ENCODE peak calls at places on chromosomes 16 and 17, in nine cellular contexts. One of them, this sample, is unnamed.

GRCh38 chr16:66207864-66208226 is 158.6 kb upstream of the CDH5 start:
- DNase-seq in heart right ventricle: no peak
- DNase-seq in lung: no peak
- DNase-seq in HFF-Myc: no peak
- DNase-seq in psoas muscle: no peak
- DNase-seq in breast epithelium: no peak
- DNase-seq in ovary: no peak
- DNase-seq in transverse colon: no peak
- DNase-seq in tibial nerve: no peak
- DNase-seq in this sample: no peak

GRCh38 chr17:44830359-44831269 is 527 bp upstream of the GJC1 start:
- DNase-seq in heart right ventricle: peak
- DNase-seq in lung: no peak
- DNase-seq in HFF-Myc: no peak
- DNase-seq in psoas muscle: no peak
- DNase-seq in breast epithelium: peak
- DNase-seq in ovary: peak
- DNase-seq in transverse colon: peak
- DNase-seq in tibial nerve: no peak
- DNase-seq in this sample: peak

GRCh38 chr17:3655766-3656165 is 12.6 kb downstream of the TAX1BP3 start:
- DNase-seq in heart right ventricle: no peak
- DNase-seq in lung: no peak
- DNase-seq in HFF-Myc: no peak
- DNase-seq in psoas muscle: no peak
- DNase-seq in breast epithelium: no peak
- DNase-seq in ovary: no peak
- DNase-seq in transverse colon: no peak
- DNase-seq in tibial nerve: no peak
- DNase-seq in this sample: no peak

GRCh38 chr16:4263504-4264436 is 9.1 kb downstream of the TFAP4 start:
- DNase-seq in heart right ventricle: peak
- DNase-seq in lung: peak
- DNase-seq in HFF-Myc: peak
- DNase-seq in psoas muscle: peak
- DNase-seq in breast epithelium: peak
- DNase-seq in ovary: peak
- DNase-seq in transverse colon: peak
- DNase-seq in tibial nerve: peak
- DNase-seq in this sample: peak

GRCh38 chr16:51408357-51408756 is 257.3 kb upstream of the SALL1 start:
- DNase-seq in heart right ventricle: no peak
- DNase-seq in lung: no peak
- DNase-seq in HFF-Myc: no peak
- DNase-seq in psoas muscle: no peak
- DNase-seq in breast epithelium: no peak
- DNase-seq in ovary: no peak
- DNase-seq in transverse colon: no peak
- DNase-seq in tibial nerve: no peak
- DNase-seq in this sample: peak

GRCh38 chr17:6524520-6524919 is 31.8 kb downstream of the PITPNM3 start:
- DNase-seq in heart right ventricle: no peak
- DNase-seq in lung: no peak
- DNase-seq in HFF-Myc: no peak
- DNase-seq in psoas muscle: no peak
- DNase-seq in breast epithelium: no peak
- DNase-seq in ovary: no peak
- DNase-seq in transverse colon: no peak
- DNase-seq in tibial nerve: no peak
- DNase-seq in this sample: no peak

GRCh38 chr17:5840811-5841446 is 229.2 kb upstream of the WSCD1 start:
- DNase-seq in heart right ventricle: no peak
- DNase-seq in lung: no peak
- DNase-seq in HFF-Myc: no peak
- DNase-seq in psoas muscle: no peak
- DNase-seq in breast epithelium: no peak
- DNase-seq in ovary: no peak
- DNase-seq in transverse colon: no peak
- DNase-seq in tibial nerve: no peak
- DNase-seq in this sample: no peak

GRCh38 chr17:50348522-50349240 is 2.8 kb downstream of the XYLT2 start:
- DNase-seq in heart right ventricle: no peak
- DNase-seq in lung: no peak
- DNase-seq in HFF-Myc: no peak
- DNase-seq in psoas muscle: no peak
- DNase-seq in breast epithelium: no peak
- DNase-seq in ovary: no peak
- DNase-seq in transverse colon: no peak
- DNase-seq in tibial nerve: no peak
- DNase-seq in this sample: peak

GRCh38 chr16:67458121-67458641 is 22.8 kb downstream of the ATP6V0D1 start:
- DNase-seq in heart right ventricle: no peak
- DNase-seq in lung: no peak
- DNase-seq in HFF-Myc: no peak
- DNase-seq in psoas muscle: peak
- DNase-seq in breast epithelium: no peak
- DNase-seq in ovary: no peak
- DNase-seq in transverse colon: no peak
- DNase-seq in tibial nerve: no peak
- DNase-seq in this sample: no peak

GRCh38 chr16:67459858-67460144 is 21.2 kb downstream of the ATP6V0D1 start:
- DNase-seq in heart right ventricle: no peak
- DNase-seq in lung: no peak
- DNase-seq in HFF-Myc: no peak
- DNase-seq in psoas muscle: peak
- DNase-seq in breast epithelium: no peak
- DNase-seq in ovary: peak
- DNase-seq in transverse colon: no peak
- DNase-seq in tibial nerve: peak
- DNase-seq in this sample: no peak

GRCh38 chr16:67456383-67457140 is 24.4 kb downstream of the ATP6V0D1 start:
- DNase-seq in heart right ventricle: peak
- DNase-seq in lung: peak
- DNase-seq in HFF-Myc: no peak
- DNase-seq in psoas muscle: peak
- DNase-seq in breast epithelium: no peak
- DNase-seq in ovary: peak
- DNase-seq in transverse colon: peak
- DNase-seq in tibial nerve: no peak
- DNase-seq in this sample: peak

GRCh38 chr16:67459066-67459857 is 21.7 kb downstream of the ATP6V0D1 start:
- DNase-seq in heart right ventricle: peak
- DNase-seq in lung: peak
- DNase-seq in HFF-Myc: no peak
- DNase-seq in psoas muscle: peak
- DNase-seq in breast epithelium: peak
- DNase-seq in ovary: no peak
- DNase-seq in transverse colon: peak
- DNase-seq in tibial nerve: no peak
- DNase-seq in this sample: no peak

DNA sequence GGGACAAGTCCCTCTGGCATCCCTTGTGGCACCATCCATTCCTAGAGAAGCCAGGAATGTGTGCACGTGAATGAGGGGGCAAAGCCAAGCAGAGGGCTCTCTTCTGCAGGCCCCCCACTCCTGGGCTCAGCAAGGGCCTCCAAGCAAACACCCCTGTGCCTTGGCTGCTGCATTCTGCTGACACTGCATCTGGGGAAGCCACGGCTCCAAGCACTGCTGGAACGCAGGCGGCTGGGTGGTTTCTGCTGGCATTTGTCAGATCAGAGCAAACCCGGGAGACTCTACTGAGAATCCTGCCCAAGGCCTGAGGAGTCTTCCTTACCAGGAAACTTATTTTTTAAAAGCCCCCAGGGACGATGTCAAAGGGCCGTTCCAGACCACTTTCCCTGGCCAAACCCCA is 23.3 kb downstream of the ATP6V0D1 start:
- DNase-seq in heart right ventricle: no peak
- DNase-seq in lung: no peak
- DNase-seq in HFF-Myc: no peak
- DNase-seq in psoas muscle: no peak
- DNase-seq in breast epithelium: no peak
- DNase-seq in ovary: no peak
- DNase-seq in transverse colon: no peak
- DNase-seq in tibial nerve: no peak
- DNase-seq in this sample: no peak
- H3K4me3 ChIP-seq in heart right ventricle: no peak
- H3K4me3 ChIP-seq in lung: no peak
- H3K4me3 ChIP-seq in HFF-Myc: no peak
- H3K4me3 ChIP-seq in psoas muscle: no peak
- H3K4me3 ChIP-seq in breast epithelium: no peak
- H3K4me3 ChIP-seq in ovary: no peak
- H3K4me3 ChIP-seq in transverse colon: no peak
- H3K4me3 ChIP-seq in tibial nerve: no peak
- H3K4me3 ChIP-seq in this sample: no peak

GRCh38 chr17:28597606-28598383 is 1.0 kb downstream of the SPAG5 start:
- DNase-seq in heart right ventricle: no peak
- DNase-seq in lung: no peak
- DNase-seq in HFF-Myc: no peak
- DNase-seq in psoas muscle: no peak
- DNase-seq in breast epithelium: no peak
- DNase-seq in ovary: no peak
- DNase-seq in transverse colon: no peak
- DNase-seq in tibial nerve: no peak
- DNase-seq in this sample: no peak
- H3K4me3 ChIP-seq in heart right ventricle: peak
- H3K4me3 ChIP-seq in lung: no peak
- H3K4me3 ChIP-seq in HFF-Myc: peak
- H3K4me3 ChIP-seq in psoas muscle: no peak
- H3K4me3 ChIP-seq in breast epithelium: peak
- H3K4me3 ChIP-seq in ovary: no peak
- H3K4me3 ChIP-seq in transverse colon: no peak
- H3K4me3 ChIP-seq in tibial nerve: no peak
- H3K4me3 ChIP-seq in this sample: peak

GRCh38 chr17:49005140-49005539 is 8.0 kb downstream of the IGF2BP1 start:
- DNase-seq in heart right ventricle: no peak
- DNase-seq in lung: no peak
- DNase-seq in HFF-Myc: no peak
- DNase-seq in psoas muscle: no peak
- DNase-seq in breast epithelium: no peak
- DNase-seq in ovary: no peak
- DNase-seq in transverse colon: no peak
- DNase-seq in tibial nerve: no peak
- DNase-seq in this sample: no peak

GRCh38 chr17:49002766-49003165 is 5.6 kb downstream of the IGF2BP1 start:
- DNase-seq in heart right ventricle: no peak
- DNase-seq in lung: no peak
- DNase-seq in HFF-Myc: no peak
- DNase-seq in psoas muscle: no peak
- DNase-seq in breast epithelium: no peak
- DNase-seq in ovary: no peak
- DNase-seq in transverse colon: no peak
- DNase-seq in tibial nerve: no peak
- DNase-seq in this sample: no peak

GRCh38 chr17:49002331-49002730 is 5.1 kb downstream of the IGF2BP1 start:
- DNase-seq in heart right ventricle: no peak
- DNase-seq in lung: no peak
- DNase-seq in HFF-Myc: no peak
- DNase-seq in psoas muscle: no peak
- DNase-seq in breast epithelium: no peak
- DNase-seq in ovary: no peak
- DNase-seq in transverse colon: no peak
- DNase-seq in tibial nerve: no peak
- DNase-seq in this sample: no peak

GRCh38 chr17:49001671-49002070 is 4.5 kb downstream of the IGF2BP1 start:
- DNase-seq in heart right ventricle: no peak
- DNase-seq in lung: no peak
- DNase-seq in HFF-Myc: no peak
- DNase-seq in psoas muscle: no peak
- DNase-seq in breast epithelium: no peak
- DNase-seq in ovary: no peak
- DNase-seq in transverse colon: no peak
- DNase-seq in tibial nerve: no peak
- DNase-seq in this sample: no peak

DNA sequence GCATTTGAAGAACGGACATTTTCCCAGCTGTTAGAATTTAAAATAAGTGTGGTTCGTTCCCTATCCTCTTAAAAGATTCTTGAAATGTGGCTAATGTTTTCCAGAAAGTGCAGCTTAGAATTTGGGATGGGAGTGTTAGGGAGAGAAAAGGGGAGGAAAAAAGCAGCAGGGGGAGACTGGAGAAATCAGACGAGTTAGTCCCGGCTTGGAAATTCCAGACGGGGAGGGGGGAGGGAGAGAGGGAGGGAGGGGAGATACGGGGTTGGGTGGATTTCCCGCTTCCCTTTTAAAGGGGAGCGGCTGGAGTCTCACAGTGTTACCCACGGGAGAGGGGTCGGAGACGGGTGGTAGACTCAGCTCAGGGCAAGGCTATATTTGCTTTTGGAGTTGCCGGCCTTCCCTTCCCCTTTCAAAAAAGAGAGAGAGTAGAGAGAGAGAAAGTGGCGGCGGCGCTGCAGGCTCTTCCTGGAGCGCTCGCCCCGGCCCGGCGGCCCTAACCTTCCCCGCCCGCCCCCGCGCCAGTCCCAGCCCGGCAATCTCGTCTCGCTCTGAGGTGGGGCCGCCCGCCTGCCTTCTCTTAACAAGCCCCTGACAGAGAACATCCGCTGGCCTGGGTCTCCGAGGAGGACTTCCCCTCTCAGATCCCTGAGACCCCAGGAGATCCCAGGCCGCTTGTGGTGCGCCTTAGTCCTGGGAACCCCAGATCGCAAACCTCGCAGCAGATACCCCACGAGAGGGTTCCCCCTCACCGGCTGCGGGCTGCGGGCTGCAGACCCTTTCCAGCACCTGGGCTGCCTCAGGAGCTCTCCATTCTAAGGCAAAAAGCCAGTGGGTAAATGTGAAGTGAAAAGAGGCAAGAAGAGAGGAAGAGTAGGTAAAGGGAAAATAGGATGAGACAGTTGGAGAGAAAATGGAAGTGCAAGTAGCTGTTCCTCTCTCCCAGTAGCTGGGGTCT is 6.6 kb downstream of the IGF2BP1 start:
- DNase-seq in heart right ventricle: no peak
- DNase-seq in lung: no peak
- DNase-seq in HFF-Myc: no peak
- DNase-seq in psoas muscle: no peak
- DNase-seq in breast epithelium: no peak
- DNase-seq in ovary: no peak
- DNase-seq in transverse colon: no peak
- DNase-seq in tibial nerve: no peak
- DNase-seq in this sample: peak
- H3K4me3 ChIP-seq in heart right ventricle: no peak
- H3K4me3 ChIP-seq in lung: no peak
- H3K4me3 ChIP-seq in HFF-Myc: peak
- H3K4me3 ChIP-seq in psoas muscle: no peak
- H3K4me3 ChIP-seq in breast epithelium: no peak
- H3K4me3 ChIP-seq in ovary: no peak
- H3K4me3 ChIP-seq in transverse colon: no peak
- H3K4me3 ChIP-seq in tibial nerve: no peak
- H3K4me3 ChIP-seq in this sample: peak

GRCh38 chr17:42548993-42549755 is 3.5 kb upstream of the HSD17B1 start:
- DNase-seq in heart right ventricle: no peak
- DNase-seq in lung: no peak
- DNase-seq in HFF-Myc: no peak
- DNase-seq in psoas muscle: no peak
- DNase-seq in breast epithelium: no peak
- DNase-seq in ovary: no peak
- DNase-seq in transverse colon: no peak
- DNase-seq in tibial nerve: no peak
- DNase-seq in this sample: no peak

GRCh38 chr17:42554250-42555121 is 1.8 kb downstream of the HSD17B1 start:
- DNase-seq in heart right ventricle: peak
- DNase-seq in lung: peak
- DNase-seq in HFF-Myc: no peak
- DNase-seq in psoas muscle: peak
- DNase-seq in breast epithelium: peak
- DNase-seq in ovary: peak
- DNase-seq in transverse colon: peak
- DNase-seq in tibial nerve: peak
- DNase-seq in this sample: peak

GRCh38 chr17:42555122-42555622 is 2.4 kb downstream of the HSD17B1 start:
- DNase-seq in heart right ventricle: no peak
- DNase-seq in lung: no peak
- DNase-seq in HFF-Myc: no peak
- DNase-seq in psoas muscle: no peak
- DNase-seq in breast epithelium: no peak
- DNase-seq in ovary: no peak
- DNase-seq in transverse colon: no peak
- DNase-seq in tibial nerve: no peak
- DNase-seq in this sample: no peak

GRCh38 chr17:42553866-42554249 is 1.1 kb downstream of the HSD17B1 start:
- DNase-seq in heart right ventricle: no peak
- DNase-seq in lung: no peak
- DNase-seq in HFF-Myc: no peak
- DNase-seq in psoas muscle: peak
- DNase-seq in breast epithelium: no peak
- DNase-seq in ovary: no peak
- DNase-seq in transverse colon: no peak
- DNase-seq in tibial nerve: no peak
- DNase-seq in this sample: no peak

GRCh38 chr17:42553161-42553818 is 567 bp downstream of the HSD17B1 start:
- DNase-seq in heart right ventricle: peak
- DNase-seq in lung: no peak
- DNase-seq in HFF-Myc: no peak
- DNase-seq in psoas muscle: peak
- DNase-seq in breast epithelium: no peak
- DNase-seq in ovary: peak
- DNase-seq in transverse colon: no peak
- DNase-seq in tibial nerve: no peak
- DNase-seq in this sample: peak
- H3K4me3 ChIP-seq in heart right ventricle: peak
- H3K4me3 ChIP-seq in lung: no peak
- H3K4me3 ChIP-seq in HFF-Myc: peak
- H3K4me3 ChIP-seq in psoas muscle: peak
- H3K4me3 ChIP-seq in breast epithelium: peak
- H3K4me3 ChIP-seq in ovary: no peak
- H3K4me3 ChIP-seq in transverse colon: no peak
- H3K4me3 ChIP-seq in tibial nerve: no peak
- H3K4me3 ChIP-seq in this sample: peak